ENCODE peak calls at places on chromosomes 4 and X, in nine cellular contexts. K, X, S, D, U, C, P, F and V are unnamed samples.

GRCh38 chrX:80808854-80809493 is 703 bp downstream of the BRWD3 start:
- DNase-seq in K (peak; percentile 7), U (no peak), C (no peak), F (no peak), D (peak; percentile 4), X (peak; percentile 20), P (peak; percentile 15), S (peak; percentile 26), V (no peak)

GRCh38 chr4:73499996-73500765 is 18.6 kb downstream of the AFM start:
- DNase-seq in D (no peak), X (peak; percentile 12), C (no peak), U (no peak), F (no peak), S (no peak), K (peak; percentile 27), P (no peak), V (no peak)

GRCh38 chr4:177596035-177596434 is 153.8 kb upstream of the AGA start:
- DNase-seq in X (no peak), P (no peak), S (no peak), C (peak; percentile 10), F (no peak), U (no peak), K (peak; percentile 83), D (peak; percentile 4), V (peak; percentile 93)

GRCh38 chr4:2389691-2390090 is 28.8 kb downstream of the ZFYVE28 start:
- DNase-seq in U (no peak), D (no peak), C (no peak), K (no peak), P (no peak), F (no peak), X (no peak), S (no peak), V (no peak)

GRCh38 chrX:153562546-153562945 is 36.4 kb downstream of the CCNQ start:
- DNase-seq in K (no peak), S (no peak), C (no peak), P (no peak), D (no peak), X (no peak), F (no peak), U (no peak), V (no peak)

GRCh38 chr4:176927664-176928063 is 134.9 kb upstream of the VEGFC start:
- DNase-seq in K (peak; percentile 66), X (no peak), D (no peak), S (no peak), P (no peak), C (no peak), U (no peak), F (no peak), V (peak; percentile 28)

GRCh38 chr4:90137545-90137944 is 10.4 kb downstream of the CCSER1 start:
- DNase-seq in S (no peak), C (no peak), F (no peak), P (no peak), U (no peak), X (no peak), K (no peak), D (no peak), V (peak; percentile 13)

GRCh38 chrX:147476008-147476407 is 435.7 kb upstream of the FMR1 start:
- DNase-seq in D (no peak), X (no peak), U (no peak), C (no peak), P (no peak), K (no peak), S (no peak), F (no peak), V (peak; percentile 2)

GRCh38 chr4:87092389-87093141 is 127.9 kb downstream of the KLHL8 start:
- DNase-seq in U (no peak), K (peak; percentile 77), X (peak; percentile 36), F (peak; percentile 47), P (no peak), S (peak; percentile 75), D (peak; percentile 73), C (no peak), V (peak; percentile 84)

GRCh38 chrX:79325263-79325958 is 41.7 kb downstream of the ITM2A start:
- DNase-seq in U (peak; percentile 2), X (no peak), P (no peak), K (no peak), C (no peak), D (no peak), F (no peak), S (no peak), V (no peak)

GRCh38 chr4:151157543-151157942 is 58.1 kb downstream of the RPS3A start:
- DNase-seq in P (no peak), U (no peak), X (no peak), C (no peak), K (no peak), F (no peak), S (no peak), D (no peak), V (no peak)

GRCh38 chr4:87304659-87305277 is 17.9 kb downstream of the HSD17B13 start:
- DNase-seq in S (no peak), D (no peak), U (no peak), X (no peak), C (no peak), K (peak; percentile 32), F (no peak), P (no peak), V (no peak)

GRCh38 chrX:106901341-106901740 is 1.8 kb downstream of the RIPPLY1 start:
- DNase-seq in K (no peak), P (no peak), C (no peak), S (no peak), F (no peak), U (no peak), X (no peak), D (no peak), V (no peak)